ENCODE peak calls at places on chromosomes 7 and 10, in seven cellular contexts. T is MCF 10A; Y is NCI-H460; P is stimulated activated CD8-positive, alpha-beta memory T cell treated with anti-CD3 and anti-CD28 coated beads, Interleukin-12 subunit alpha, Interleukin-12 subunit beta, amount 100 ng/mL, for 4 hours; C is left colon; F is left ventricle myocardium inferior; V is T-helper 9 cell. O is an unnamed sample.

GRCh38 chr7:41052736-41053135 is 650.2 kb downstream of the INHBA start:
- DNase-seq in T (no peak), Y (no peak), P (no peak), C (no peak), F (no peak), V (no peak), O (no peak)

GRCh38 chr10:101130984-101131961 is at the start of gene TLX1:
- DNase-seq in T (no peak), Y (no peak), P (no peak), C (no peak), F (no peak), V (no peak), O (no peak)

GRCh38 chr10:77357611-77358010 is 280.0 kb downstream of the KCNMA1 start:
- DNase-seq in T (peak; percentile 47), Y (no peak), P (no peak), C (no peak), F (no peak), V (no peak), O (no peak)

GRCh38 chr7:159141159-159141558 is 3.5 kb downstream of the VIPR2 start:
- DNase-seq in T (no peak), Y (no peak), P (no peak), C (no peak), F (no peak), V (no peak), O (no peak)

GRCh38 chr7:153473189-153473588 is 579.0 kb upstream of the DPP6 start:
- DNase-seq in T (no peak), Y (no peak), P (no peak), C (no peak), F (no peak), V (no peak), O (no peak)

GRCh38 chr10:50605280-50606270 is 18.2 kb downstream of the SGMS1 start:
- DNase-seq in T (peak; percentile 95), Y (no peak), P (no peak), C (peak; percentile 16), F (no peak), V (no peak), O (no peak)

GRCh38 chr7:135798104-135798503 is 49.5 kb upstream of the FAM180A start:
- DNase-seq in T (no peak), Y (no peak), P (no peak), C (no peak), F (no peak), V (no peak), O (no peak)

GRCh38 chr7:107045980-107046379 is 1.5 kb downstream of the PRKAR2B start:
- DNase-seq in T (peak; percentile 82), Y (peak; percentile 26), P (no peak), C (no peak), F (no peak), V (no peak), O (no peak)

GRCh38 chr10:32377458-32378370 is 30.8 kb upstream of the EPC1 start:
- DNase-seq in T (peak; percentile 50), Y (no peak), P (no peak), C (no peak), F (no peak), V (no peak), O (no peak)

GRCh38 chr7:102444961-102445673 is 11.7 kb downstream of the ORAI2 start:
- DNase-seq in T (no peak), Y (no peak), P (no peak), C (no peak), F (no peak), V (no peak), O (no peak)

GRCh38 chr10:100019824-100020160 is 10.0 kb upstream of the DNMBP start:
- DNase-seq in T (no peak), Y (no peak), P (no peak), C (no peak), F (no peak), V (no peak), O (no peak)

GRCh38 chr7:101237206-101238067 is at the start of gene CLDN15:
- DNase-seq in T (no peak), Y (no peak), P (no peak), C (peak; percentile 89), F (peak; percentile 86), V (no peak), O (no peak)

GRCh38 chr10:130382031-130382430 is 245.8 kb downstream of the GLRX3 start:
- DNase-seq in T (no peak), Y (no peak), P (no peak), C (no peak), F (no peak), V (no peak), O (no peak)

GRCh38 chr10:89279449-89279869 is 22.4 kb upstream of the IFIT2 start:
- DNase-seq in T (peak; percentile 94), Y (no peak), P (no peak), C (no peak), F (no peak), V (no peak), O (no peak)

GRCh38 chr10:24382596-24382978 is 173.6 kb downstream of the KIAA1217 start:
- DNase-seq in T (peak; percentile 8), Y (no peak), P (no peak), C (no peak), F (no peak), V (no peak), O (no peak)

GRCh38 chr10:78319841-78320240 is 286.2 kb downstream of the RPS24 start:
- DNase-seq in T (no peak), Y (no peak), P (no peak), C (no peak), F (no peak), V (no peak), O (no peak)

GRCh38 chr7:131016230-131016629 is 282.2 kb upstream of the KLF14 start:
- DNase-seq in T (peak; percentile 56), Y (no peak), P (no peak), C (no peak), F (no peak), V (no peak), O (no peak)

GRCh38 chr7:3083350-3083749 is 39.7 kb upstream of the CARD11 start:
- DNase-seq in T (no peak), Y (no peak), P (no peak), C (no peak), F (no peak), V (no peak), O (no peak)

GRCh38 chr7:156790264-156790663 is 102.7 kb downstream of the LMBR1 start:
- DNase-seq in T (no peak), Y (no peak), P (no peak), C (no peak), F (no peak), V (no peak), O (no peak)

GRCh38 chr7:22120391-22121053 is 174.8 kb upstream of the CDCA7L start:
- DNase-seq in T (no peak), Y (no peak), P (no peak), C (no peak), F (no peak), V (no peak), O (no peak)

GRCh38 chr10:133475821-133476640 is 22.3 kb downstream of the SCART1 start:
- DNase-seq in T (no peak), Y (no peak), P (no peak), C (no peak), F (no peak), V (no peak), O (no peak)

GRCh38 chr7:99000904-99001442 is 122.6 kb downstream of the TRRAP start:
- DNase-seq in T (no peak), Y (no peak), P (no peak), C (no peak), F (no peak), V (no peak), O (no peak)